ENCODE peak calls at places on chromosomes 16 and 17, in seven cellular contexts. X, R, N, Q, I, U and T are unnamed samples.

GRCh38 chr17:8887834-8888703 is 20.6 kb upstream of the PIK3R6 start:
- DNase-seq in X (no peak), R (no peak), N (peak; percentile 89), Q (no peak), I (no peak), U (no peak), T (no peak)

GRCh38 chr17:80279895-80280294 is 19.2 kb downstream of the RNF213 start:
- DNase-seq in X (no peak), R (no peak), N (peak; percentile 78), Q (no peak), I (no peak), U (no peak), T (no peak)

GRCh38 chr16:72042157-72042660 is 12.1 kb upstream of the HP start:
- DNase-seq in X (peak; percentile 73), R (no peak), N (no peak), Q (peak; percentile 71), I (no peak), U (no peak), T (no peak)

GRCh38 chr16:79270011-79270410 is 330.5 kb downstream of the MAF start:
- DNase-seq in X (no peak), R (no peak), N (no peak), Q (no peak), I (no peak), U (no peak), T (no peak)

GRCh38 chr17:2282297-2282873 is 21.2 kb downstream of the SMG6 start:
- DNase-seq in X (no peak), R (no peak), N (no peak), Q (no peak), I (no peak), U (peak; percentile 60), T (no peak)

GRCh38 chr17:17119106-17119505 is 76.8 kb downstream of the MPRIP start:
- DNase-seq in X (peak; percentile 50), R (no peak), N (peak; percentile 66), Q (peak; percentile 57), I (peak; percentile 39), U (no peak), T (no peak)

GRCh38 chr17:50047488-50048126 is 8.3 kb upstream of the ITGA3 start:
- DNase-seq in X (peak; percentile 8), R (peak; percentile 69), N (peak; percentile 42), Q (no peak), I (no peak), U (no peak), T (no peak)

GRCh38 chr16:10965440-10966039 is 21.2 kb downstream of the CLEC16A start:
- DNase-seq in X (no peak), R (no peak), N (no peak), Q (no peak), I (no peak), U (no peak), T (no peak)

GRCh38 chr17:2958706-2959222 is 104.6 kb downstream of the OR1D5 start:
- DNase-seq in X (no peak), R (no peak), N (no peak), Q (no peak), I (no peak), U (no peak), T (no peak)

GRCh38 chr16:68786685-68787418 is 49.8 kb downstream of the CDH1 start:
- DNase-seq in X (peak; percentile 82), R (no peak), N (no peak), Q (peak; percentile 87), I (peak; percentile 19), U (no peak), T (peak; percentile 22)

GRCh38 chr17:34371405-34371804 is 8.4 kb upstream of the CCL1 start:
- DNase-seq in X (no peak), R (no peak), N (no peak), Q (no peak), I (no peak), U (no peak), T (no peak)

GRCh38 chr16:80687606-80688005 is 116.8 kb downstream of the CDYL2 start:
- DNase-seq in X (no peak), R (no peak), N (no peak), Q (no peak), I (no peak), U (no peak), T (no peak)

GRCh38 chr16:88377961-88378360 is 4.8 kb upstream of the ZNF469 start:
- DNase-seq in X (no peak), R (peak; percentile 51), N (no peak), Q (no peak), I (no peak), U (no peak), T (no peak)

GRCh38 chr17:61369751-61370150 is 29.9 kb upstream of the TBX2 start:
- DNase-seq in X (no peak), R (no peak), N (no peak), Q (no peak), I (no peak), U (no peak), T (no peak)

GRCh38 chr16:66740010-66740409 is 11.4 kb downstream of the DYNC1LI2 start:
- DNase-seq in X (no peak), R (no peak), N (peak; percentile 39), Q (no peak), I (peak; percentile 32), U (peak; percentile 4), T (no peak)

GRCh38 chr17:82019905-82020873 is 2.5 kb downstream of the CENPX start:
- DNase-seq in X (peak; percentile 60), R (no peak), N (peak; percentile 59), Q (peak; percentile 58), I (peak; percentile 70), U (peak; percentile 51), T (no peak)

GRCh38 chr17:7046127-7046724 is 2.3 kb upstream of the SLC16A11 start:
- DNase-seq in X (peak; percentile 84), R (no peak), N (peak; percentile 48), Q (peak; percentile 95), I (peak; percentile 95), U (no peak), T (no peak)

GRCh38 chr17:40422990-40423611 is 5.4 kb upstream of the TOP2A start:
- DNase-seq in X (no peak), R (no peak), N (no peak), Q (no peak), I (no peak), U (no peak), T (no peak)

GRCh38 chr17:67019126-67019507 is 25.2 kb upstream of the CACNG1 start:
- DNase-seq in X (no peak), R (no peak), N (no peak), Q (no peak), I (no peak), U (no peak), T (no peak)

GRCh38 chr17:75249564-75249963 is 11.8 kb downstream of the GGA3 start:
- DNase-seq in X (no peak), R (no peak), N (no peak), Q (no peak), I (no peak), U (no peak), T (no peak)
- H3K27ac ChIP-seq in X (no peak overlapping the region), R (peak overlapping the region; percentile 73), N (no peak overlapping the region), Q (no peak overlapping the region), I (peak overlapping the region; percentile 8), U (peak overlapping the region; percentile 64), T (no peak overlapping the region)

DNA sequence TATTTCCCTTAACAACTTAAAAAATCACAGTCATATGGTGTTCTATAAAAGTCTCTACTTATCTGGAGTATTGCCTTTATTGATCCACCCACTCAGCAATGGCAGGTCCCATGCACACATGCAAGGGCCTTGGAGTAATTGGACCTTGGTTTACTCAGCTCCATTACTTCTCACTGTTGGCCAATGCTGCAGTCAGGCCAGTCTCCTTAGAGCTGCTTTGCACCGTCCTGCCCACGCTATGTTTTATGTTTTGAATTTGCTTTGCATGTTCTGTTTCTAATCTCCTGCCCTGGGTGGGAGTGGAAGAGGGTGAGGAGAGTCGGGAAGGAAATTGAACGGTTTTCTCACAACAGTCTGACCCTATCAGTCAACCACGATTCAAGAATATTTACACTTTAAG is 23.6 kb downstream of the ARHGAP44 start:
- DNase-seq in X (no peak), R (no peak), N (no peak), Q (no peak), I (no peak), U (no peak), T (no peak)
- H3K27ac ChIP-seq in X (no peak overlapping the region), R (no peak overlapping the region), N (no peak overlapping the region), Q (no peak overlapping the region), I (no peak overlapping the region), U (no peak overlapping the region), T (no peak overlapping the region)

GRCh38 chr17:35969558-35970442 is 11.5 kb downstream of the CCL16 start:
- DNase-seq in X (peak; percentile 83), R (peak; percentile 79), N (peak; percentile 88), Q (peak; percentile 82), I (peak; percentile 87), U (peak; percentile 31), T (peak; percentile 28)

GRCh38 chr17:35973333-35974260 is 7.7 kb downstream of the CCL16 start:
- DNase-seq in X (peak; percentile 33), R (no peak), N (peak; percentile 36), Q (peak; percentile 42), I (no peak), U (no peak), T (no peak)

GRCh38 chr17:35972535-35972934 is 8.8 kb downstream of the CCL16 start:
- DNase-seq in X (no peak), R (no peak), N (no peak), Q (no peak), I (no peak), U (no peak), T (no peak)

GRCh38 chr17:35972066-35972465 is 9.2 kb downstream of the CCL16 start:
- DNase-seq in X (no peak), R (no peak), N (no peak), Q (no peak), I (no peak), U (no peak), T (no peak)

GRCh38 chr17:35972945-35973332 is 8.4 kb downstream of the CCL16 start:
- DNase-seq in X (no peak), R (no peak), N (no peak), Q (no peak), I (no peak), U (no peak), T (no peak)
- H3K27ac ChIP-seq in X (no peak overlapping the region), R (no peak overlapping the region), N (no peak overlapping the region), Q (no peak overlapping the region), I (peak overlapping the region; percentile 47), U (no peak overlapping the region), T (peak overlapping the region; percentile 58)

GRCh38 chr16:8668138-8668537 is 6.3 kb upstream of the ABAT start:
- DNase-seq in X (no peak), R (no peak), N (no peak), Q (no peak), I (no peak), U (no peak), T (no peak)
- H3K27ac ChIP-seq in X (no peak overlapping the region), R (no peak overlapping the region), N (no peak overlapping the region), Q (no peak overlapping the region), I (no peak overlapping the region), U (no peak overlapping the region), T (no peak overlapping the region)

DNA sequence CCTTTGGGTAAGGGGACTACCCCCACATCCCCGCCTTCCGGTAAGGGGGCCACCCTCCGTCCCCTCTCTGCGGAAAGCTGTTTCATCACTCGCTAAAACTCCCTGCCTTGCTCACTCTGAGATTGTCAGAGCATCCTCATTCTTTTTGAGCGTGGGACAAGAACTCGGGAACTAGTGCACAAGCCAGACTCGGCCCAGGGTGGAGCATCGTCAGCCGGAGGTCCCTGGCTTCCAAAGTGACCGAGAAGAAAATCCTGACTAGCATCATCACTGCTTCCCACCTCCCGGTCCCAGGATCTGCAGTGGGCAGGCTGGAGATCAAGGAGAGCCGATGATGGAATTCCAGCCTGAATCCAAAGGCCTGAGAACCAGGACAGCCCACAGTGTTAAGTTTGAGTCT is 380.3 kb downstream of the SEC14L1 start:
- DNase-seq in X (no peak), R (peak; percentile 33), N (no peak), Q (no peak), I (no peak), U (no peak), T (no peak)
- H3K27ac ChIP-seq in X (no peak overlapping the region), R (no peak overlapping the region), N (no peak overlapping the region), Q (no peak overlapping the region), I (no peak overlapping the region), U (no peak overlapping the region), T (no peak overlapping the region)

GRCh38 chr16:84927621-84928591 is 83.4 kb downstream of the ZDHHC7 start:
- DNase-seq in X (no peak), R (no peak), N (peak; percentile 76), Q (peak; percentile 32), I (no peak), U (no peak), T (no peak)
- H3K27ac ChIP-seq in X (no peak overlapping the region), R (no peak overlapping the region), N (peak overlapping the region; percentile 25), Q (no peak overlapping the region), I (peak overlapping the region; percentile 54), U (no peak overlapping the region), T (no peak overlapping the region)